ENCODE peak calls at places on chromosomes 7 and 10, in five cellular contexts. O, W, E, G and A are unnamed samples.

GRCh38 chr7:101524376-101524775 is 104.7 kb downstream of the MYL10 start:
- DNase-seq in W (no peak), G (no peak), O (no peak), E (no peak), A (no peak)

GRCh38 chr7:114820993-114821945 is 100.6 kb upstream of the MDFIC start:
- DNase-seq in E (no peak), W (no peak), G (no peak), O (peak; percentile 56), A (peak; percentile 77)

GRCh38 chr10:49360271-49361177 is 35.4 kb downstream of the DRGX start:
- DNase-seq in W (no peak), O (no peak), G (no peak), E (peak; percentile 65), A (peak; percentile 33)

GRCh38 chr10:117170244-117170643 is 27.0 kb upstream of the KCNK18 start:
- DNase-seq in O (no peak), W (no peak), E (no peak), G (no peak), A (no peak)

GRCh38 chr7:103771294-103771693 is 218.2 kb downstream of the RELN start:
- DNase-seq in G (no peak), E (no peak), W (no peak), O (no peak), A (no peak)

GRCh38 chr7:151249732-151250072 is 1.2 kb upstream of the SMARCD3 start:
- DNase-seq in O (peak; percentile 62), G (no peak), W (no peak), E (peak; percentile 71), A (peak; percentile 54)

GRCh38 chr10:131198843-131199242 is 112.7 kb downstream of the TCERG1L start:
- DNase-seq in E (no peak), O (no peak), G (no peak), W (no peak), A (no peak)

GRCh38 chr7:151686826-151687225 is 167.1 kb upstream of the RHEB start:
- DNase-seq in W (no peak), G (no peak), E (no peak), O (peak; percentile 43), A (peak; percentile 40)

GRCh38 chr7:136728945-136729344 is 139.5 kb upstream of the CHRM2 start:
- DNase-seq in G (peak; percentile 32), W (peak; percentile 1), O (no peak), E (no peak), A (no peak)

GRCh38 chr7:20132596-20132995 is 84.6 kb downstream of the MACC1 start:
- DNase-seq in W (no peak), O (no peak), G (no peak), E (no peak), A (no peak)

GRCh38 chr7:99579956-99580777 is 17.9 kb upstream of the TMEM225B start:
- DNase-seq in E (peak; percentile 27), W (peak; percentile 23), O (peak; percentile 31), G (no peak), A (peak; percentile 26)

GRCh38 chr10:60944159-60944909 is at the start of gene RHOBTB1:
- DNase-seq in E (peak; percentile 81), G (peak; percentile 83), W (peak; percentile 20), O (peak; percentile 82), A (peak; percentile 87)

GRCh38 chr10:88852327-88852726 is 683 bp upstream of the ANKRD22 start:
- DNase-seq in W (no peak), O (no peak), G (no peak), E (no peak), A (no peak)

GRCh38 chr7:155206286-155207020 is 91.2 kb upstream of the INSIG1 start:
- DNase-seq in W (peak; percentile 93), E (peak; percentile 54), O (peak; percentile 92), G (peak; percentile 41), A (peak; percentile 90)

GRCh38 chr7:75571209-75571608 is 79.1 kb downstream of the SPDYE5 start:
- DNase-seq in G (no peak), W (no peak), E (no peak), O (no peak), A (no peak)

GRCh38 chr7:134433430-134433829 is 25.5 kb downstream of the AKR1B1 start:
- DNase-seq in E (no peak), G (no peak), O (no peak), W (no peak), A (no peak)

GRCh38 chr7:54705436-54705835 is 53.6 kb downstream of the SEC61G start:
- DNase-seq in W (peak; percentile 11), G (peak; percentile 45), O (peak; percentile 56), E (no peak), A (peak; percentile 41)

GRCh38 chr7:39691821-39692220 is 68.4 kb downstream of the RALA start:
- DNase-seq in E (no peak), W (no peak), O (peak; percentile 45), G (no peak), A (peak; percentile 77)

GRCh38 chr10:46247181-46247475 is 39.7 kb upstream of the ANTXRL start:
- DNase-seq in W (no peak), E (no peak), G (no peak), O (no peak), A (no peak)

GRCh38 chr7:128918266-128918665 is 7.8 kb upstream of the KCP start:
- DNase-seq in E (no peak), O (no peak), W (no peak), G (no peak), A (no peak)

GRCh38 chr10:126908225-126908624 is 3.0 kb downstream of the DOCK1 start:
- DNase-seq in W (no peak), O (peak; percentile 49), G (no peak), E (no peak), A (peak; percentile 56)

GRCh38 chr7:3981281-3981680 is 680.2 kb downstream of the SDK1 start:
- DNase-seq in W (no peak), O (no peak), E (no peak), G (no peak), A (no peak)

GRCh38 chr10:31770307-31770902 is 158.2 kb downstream of the ARHGAP12 start:
- DNase-seq in G (no peak), E (no peak), W (peak; percentile 67), O (no peak), A (no peak)

GRCh38 chr10:110170142-110170887 is 37.1 kb upstream of the MXI1 start:
- DNase-seq in W (no peak), E (no peak), O (no peak), G (no peak), A (no peak)
- H3K4me3 ChIP-seq in W (no peak overlapping the region), E (peak overlapping the region; percentile 22), O (no peak overlapping the region), G (no peak overlapping the region), A (no peak overlapping the region)

GRCh38 chr7:1123721-1124120 is 35.8 kb downstream of the GPER1 start:
- DNase-seq in W (no peak), E (peak; percentile 87), O (peak; percentile 90), G (peak; percentile 39), A (peak; percentile 95)
- TF ChIP-seq CTCF in W (no peak), E (peak; percentile 79), O (peak; percentile 75), G (peak; percentile 79), A (peak; percentile 81)

GRCh38 chr10:121683803-121684202 is 85.6 kb upstream of the FGFR2 start:
- DNase-seq in O (no peak), E (no peak), W (no peak), G (no peak), A (no peak)

GRCh38 chr10:121681171-121681752 is 83.0 kb upstream of the FGFR2 start:
- DNase-seq in E (no peak), W (no peak), G (peak; percentile 72), O (no peak), A (no peak)

GRCh38 chr10:121683366-121683765 is 85.1 kb upstream of the FGFR2 start:
- DNase-seq in G (no peak), O (no peak), W (no peak), E (no peak), A (no peak)

GRCh38 chr10:121684276-121684675 is 86.0 kb upstream of the FGFR2 start:
- DNase-seq in G (no peak), W (no peak), O (peak; percentile 2), E (no peak), A (peak; percentile 44)

GRCh38 chr10:121681982-121682687 is 83.9 kb upstream of the FGFR2 start:
- DNase-seq in E (no peak), G (no peak), O (no peak), W (no peak), A (no peak)
- H3K4me3 ChIP-seq in E (no peak overlapping the region), G (no peak overlapping the region), O (no peak overlapping the region), W (no peak overlapping the region), A (no peak overlapping the region)

DNA sequence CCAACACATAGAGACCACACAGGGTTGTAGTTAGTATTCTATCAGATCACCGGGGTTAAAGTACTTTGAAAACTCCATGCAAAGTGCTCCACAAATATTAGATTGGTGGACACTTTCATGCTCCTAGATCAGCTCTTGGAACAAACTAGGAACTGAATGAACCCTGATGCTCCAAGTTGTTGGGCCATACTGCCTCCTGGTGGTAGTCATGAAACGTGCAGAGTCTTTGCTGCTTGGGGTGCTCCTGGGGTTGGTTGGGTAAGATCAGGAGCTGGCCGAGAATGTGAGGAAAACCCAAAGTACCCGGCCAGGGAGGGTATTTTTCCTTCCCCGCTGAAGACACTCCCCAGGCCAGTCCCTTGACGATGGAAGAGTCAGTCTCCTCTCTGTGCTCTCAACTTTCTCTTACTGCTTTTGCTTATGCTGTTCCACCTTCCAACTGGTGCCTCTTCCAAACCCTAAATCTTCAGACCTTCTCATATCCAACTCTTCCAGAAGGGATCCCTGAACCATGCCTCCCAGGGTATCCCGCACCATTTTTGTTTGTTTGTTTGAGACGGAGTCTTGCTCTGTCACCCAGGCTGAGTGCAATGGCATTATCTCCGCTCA is 920 bp upstream of the RPEL1 start:
- DNase-seq in O (peak; percentile 90), W (peak; percentile 81), E (peak; percentile 60), G (no peak), A (peak; percentile 88)
- TF ChIP-seq CTCF in O (peak; percentile 97), W (peak; percentile 97), E (peak; percentile 90), G (peak; percentile 94), A (peak; percentile 90)

GRCh38 chr10:110005716-110006115 is 2.1 kb upstream of the ADD3 start:
- DNase-seq in O (peak; percentile 84), W (no peak), G (no peak), E (peak; percentile 43), A (peak; percentile 85)
- H3K4me3 ChIP-seq in O (peak overlapping the region; percentile 98), W (no peak overlapping the region), G (peak overlapping the region; percentile 30), E (peak overlapping the region; percentile 93), A (peak overlapping the region; percentile 81)